ENCODE peak calls at places on chromosomes 13 and 19, in nine cellular contexts. One of them, this sample, is unnamed.
A peak's percentile ranks its signal among the peaks of the same experiment; 100 is the strongest.

GRCh38 chr19:17404015-17404414 is 1.4 kb downstream of the BST2 start:
- DNase-seq in IMR-90: no peak
- DNase-seq in sigmoid colon: no peak
- DNase-seq in body of pancreas: no peak
- DNase-seq in H54: peak; percentile 1
- DNase-seq in adrenal gland: peak; percentile 64
- DNase-seq in transverse colon: no peak
- DNase-seq in heart left ventricle: no peak
- DNase-seq in GM12892: no peak
- DNase-seq in this sample: no peak

GRCh38 chr13:30529085-30529815 is 63.5 kb upstream of the HMGB1 start:
- DNase-seq in IMR-90: peak; percentile 29
- DNase-seq in sigmoid colon: no peak
- DNase-seq in body of pancreas: no peak
- DNase-seq in H54: no peak
- DNase-seq in adrenal gland: no peak
- DNase-seq in transverse colon: no peak
- DNase-seq in heart left ventricle: no peak
- DNase-seq in GM12892: no peak
- DNase-seq in this sample: no peak

GRCh38 chr13:98519976-98520375 is 56.9 kb downstream of the STK24 start:
- DNase-seq in IMR-90: no peak
- DNase-seq in sigmoid colon: no peak
- DNase-seq in body of pancreas: no peak
- DNase-seq in H54: no peak
- DNase-seq in adrenal gland: no peak
- DNase-seq in transverse colon: no peak
- DNase-seq in heart left ventricle: no peak
- DNase-seq in GM12892: no peak
- DNase-seq in this sample: no peak

GRCh38 chr13:113349491-113349890 is 14.4 kb downstream of the GRTP1 start:
- DNase-seq in IMR-90: no peak
- DNase-seq in sigmoid colon: no peak
- DNase-seq in body of pancreas: no peak
- DNase-seq in H54: no peak
- DNase-seq in adrenal gland: no peak
- DNase-seq in transverse colon: no peak
- DNase-seq in heart left ventricle: no peak
- DNase-seq in GM12892: no peak
- DNase-seq in this sample: no peak

GRCh38 chr13:25717798-25718197 is 334.0 kb downstream of the SHISA2 start:
- DNase-seq in IMR-90: no peak
- DNase-seq in sigmoid colon: no peak
- DNase-seq in body of pancreas: no peak
- DNase-seq in H54: no peak
- DNase-seq in adrenal gland: no peak
- DNase-seq in transverse colon: no peak
- DNase-seq in heart left ventricle: no peak
- DNase-seq in GM12892: no peak
- DNase-seq in this sample: no peak

GRCh38 chr19:6947745-6948144 is 60.4 kb downstream of the ADGRE1 start:
- DNase-seq in IMR-90: no peak
- DNase-seq in sigmoid colon: no peak
- DNase-seq in body of pancreas: no peak
- DNase-seq in H54: peak; percentile 77
- DNase-seq in adrenal gland: no peak
- DNase-seq in transverse colon: no peak
- DNase-seq in heart left ventricle: peak; percentile 26
- DNase-seq in GM12892: peak; percentile 30
- DNase-seq in this sample: no peak

GRCh38 chr13:50238922-50239321 is 223.7 kb downstream of the KCNRG start:
- DNase-seq in IMR-90: no peak
- DNase-seq in sigmoid colon: no peak
- DNase-seq in body of pancreas: no peak
- DNase-seq in H54: no peak
- DNase-seq in adrenal gland: no peak
- DNase-seq in transverse colon: no peak
- DNase-seq in heart left ventricle: no peak
- DNase-seq in GM12892: no peak
- DNase-seq in this sample: no peak

GRCh38 chr13:40589285-40590109 is 76.9 kb downstream of the FOXO1 start:
- DNase-seq in IMR-90: no peak
- DNase-seq in sigmoid colon: peak; percentile 68
- DNase-seq in body of pancreas: peak; percentile 44
- DNase-seq in H54: no peak
- DNase-seq in adrenal gland: no peak
- DNase-seq in transverse colon: peak; percentile 48
- DNase-seq in heart left ventricle: peak; percentile 68
- DNase-seq in GM12892: peak; percentile 25
- DNase-seq in this sample: no peak

GRCh38 chr13:51091839-51092238 is 19.2 kb downstream of the C13orf42 start:
- DNase-seq in IMR-90: no peak
- DNase-seq in sigmoid colon: no peak
- DNase-seq in body of pancreas: no peak
- DNase-seq in H54: no peak
- DNase-seq in adrenal gland: no peak
- DNase-seq in transverse colon: no peak
- DNase-seq in heart left ventricle: no peak
- DNase-seq in GM12892: no peak
- DNase-seq in this sample: no peak

GRCh38 chr13:74907788-74908187 is 574.2 kb downstream of the TBC1D4 start:
- DNase-seq in IMR-90: no peak
- DNase-seq in sigmoid colon: no peak
- DNase-seq in body of pancreas: no peak
- DNase-seq in H54: no peak
- DNase-seq in adrenal gland: no peak
- DNase-seq in transverse colon: no peak
- DNase-seq in heart left ventricle: no peak
- DNase-seq in GM12892: no peak
- DNase-seq in this sample: no peak

GRCh38 chr13:22271963-22272362 is 601.1 kb downstream of the FGF9 start:
- DNase-seq in IMR-90: no peak
- DNase-seq in sigmoid colon: no peak
- DNase-seq in body of pancreas: no peak
- DNase-seq in H54: no peak
- DNase-seq in adrenal gland: no peak
- DNase-seq in transverse colon: no peak
- DNase-seq in heart left ventricle: no peak
- DNase-seq in GM12892: no peak
- DNase-seq in this sample: no peak

GRCh38 chr13:59409211-59409610 is 754.5 kb downstream of the DIAPH3 start:
- DNase-seq in IMR-90: peak; percentile 58
- DNase-seq in sigmoid colon: peak; percentile 85
- DNase-seq in body of pancreas: peak; percentile 89
- DNase-seq in H54: no peak
- DNase-seq in adrenal gland: peak; percentile 61
- DNase-seq in transverse colon: peak; percentile 13
- DNase-seq in heart left ventricle: peak; percentile 75
- DNase-seq in GM12892: no peak
- DNase-seq in this sample: no peak

GRCh38 chr19:50720921-50721291 is 1.3 kb upstream of the SHANK1 start:
- DNase-seq in IMR-90: peak; percentile 73
- DNase-seq in sigmoid colon: no peak
- DNase-seq in body of pancreas: no peak
- DNase-seq in H54: no peak
- DNase-seq in adrenal gland: no peak
- DNase-seq in transverse colon: no peak
- DNase-seq in heart left ventricle: no peak
- DNase-seq in GM12892: no peak
- DNase-seq in this sample: no peak

GRCh38 chr13:29897102-29897501 is 46.7 kb upstream of the UBL3 start:
- DNase-seq in IMR-90: no peak
- DNase-seq in sigmoid colon: no peak
- DNase-seq in body of pancreas: no peak
- DNase-seq in H54: no peak
- DNase-seq in adrenal gland: no peak
- DNase-seq in transverse colon: no peak
- DNase-seq in heart left ventricle: no peak
- DNase-seq in GM12892: no peak
- DNase-seq in this sample: no peak

GRCh38 chr19:28422046-28422445 is 790.9 kb downstream of the UQCRFS1 start:
- DNase-seq in IMR-90: no peak
- DNase-seq in sigmoid colon: no peak
- DNase-seq in body of pancreas: no peak
- DNase-seq in H54: no peak
- DNase-seq in adrenal gland: no peak
- DNase-seq in transverse colon: no peak
- DNase-seq in heart left ventricle: no peak
- DNase-seq in GM12892: no peak
- DNase-seq in this sample: no peak

GRCh38 chr13:36997716-36998427 is 1.3 kb downstream of the ALG5 start:
- DNase-seq in IMR-90: peak; percentile 23
- DNase-seq in sigmoid colon: no peak
- DNase-seq in body of pancreas: no peak
- DNase-seq in H54: no peak
- DNase-seq in adrenal gland: no peak
- DNase-seq in transverse colon: no peak
- DNase-seq in heart left ventricle: no peak
- DNase-seq in GM12892: no peak
- DNase-seq in this sample: no peak

GRCh38 chr19:44452367-44452766 is 4.1 kb upstream of the ZNF229 start:
- DNase-seq in IMR-90: no peak
- DNase-seq in sigmoid colon: no peak
- DNase-seq in body of pancreas: no peak
- DNase-seq in H54: no peak
- DNase-seq in adrenal gland: no peak
- DNase-seq in transverse colon: no peak
- DNase-seq in heart left ventricle: no peak
- DNase-seq in GM12892: no peak
- DNase-seq in this sample: no peak

GRCh38 chr19:44451687-44452086 is 3.4 kb upstream of the ZNF229 start:
- DNase-seq in IMR-90: no peak
- DNase-seq in sigmoid colon: no peak
- DNase-seq in body of pancreas: no peak
- DNase-seq in H54: no peak
- DNase-seq in adrenal gland: no peak
- DNase-seq in transverse colon: no peak
- DNase-seq in heart left ventricle: no peak
- DNase-seq in GM12892: no peak
- DNase-seq in this sample: no peak

GRCh38 chr19:44447864-44448674 is at the start of gene ZNF229:
- DNase-seq in IMR-90: peak; percentile 94
- DNase-seq in sigmoid colon: peak; percentile 92
- DNase-seq in body of pancreas: peak; percentile 93
- DNase-seq in H54: no peak
- DNase-seq in adrenal gland: peak; percentile 82
- DNase-seq in transverse colon: peak; percentile 72
- DNase-seq in heart left ventricle: peak; percentile 94
- DNase-seq in GM12892: no peak
- DNase-seq in this sample: peak; percentile 84
- TF ChIP-seq POLR2A in IMR-90: peak; percentile 57
- TF ChIP-seq POLR2A in sigmoid colon: no peak
- TF ChIP-seq POLR2A in body of pancreas: no peak
- TF ChIP-seq POLR2A in H54: no peak
- TF ChIP-seq POLR2A in adrenal gland: peak; percentile 26
- TF ChIP-seq POLR2A in transverse colon: no peak
- TF ChIP-seq POLR2A in heart left ventricle: no peak
- TF ChIP-seq POLR2A in GM12892: no peak
- TF ChIP-seq POLR2A in this sample: no peak

DNA sequence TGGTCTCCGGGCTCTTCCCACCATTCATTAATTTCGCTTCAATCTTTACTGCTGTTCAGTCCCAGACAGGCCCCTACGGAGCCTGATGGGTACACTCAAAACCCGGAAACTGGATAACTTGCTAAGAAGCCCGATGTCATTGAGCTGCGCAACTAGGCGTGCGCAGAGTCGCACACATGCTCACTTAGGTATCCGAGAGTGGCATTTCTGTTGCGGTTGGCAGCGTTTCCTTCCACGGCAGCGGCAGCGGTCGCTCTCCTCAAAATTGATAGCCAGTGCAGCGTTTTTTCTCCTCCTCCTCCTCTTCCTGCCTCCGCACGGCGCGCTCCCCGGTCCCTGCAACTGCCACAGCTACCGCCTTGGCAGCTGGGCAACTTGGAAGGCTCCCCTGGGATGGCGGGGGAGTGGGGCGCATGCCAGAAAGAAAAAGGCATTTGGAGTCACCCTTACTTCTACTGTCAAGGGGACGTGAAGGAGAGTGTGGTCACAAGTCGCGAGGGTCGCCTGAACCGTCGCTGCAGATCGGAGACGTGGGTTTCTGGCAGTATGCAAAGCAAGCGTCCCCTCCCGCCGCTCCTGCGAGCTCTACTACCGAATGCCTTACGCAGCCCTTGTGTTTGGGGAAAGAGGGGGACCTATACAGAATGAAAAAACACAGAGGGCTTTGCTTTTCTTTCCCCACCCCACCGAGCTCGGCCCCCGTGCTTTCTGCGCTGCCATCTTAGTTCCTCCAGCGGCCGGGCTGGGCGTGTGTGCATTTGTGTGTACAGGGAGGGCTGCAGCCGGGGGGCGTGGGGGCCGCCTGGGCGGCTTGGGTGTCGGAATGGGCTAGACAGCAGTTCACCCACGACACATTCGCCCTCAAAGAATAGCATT is 2.5 kb upstream of the MYCBP2 start:
- DNase-seq in IMR-90: peak; percentile 96
- DNase-seq in sigmoid colon: peak; percentile 88
- DNase-seq in body of pancreas: peak; percentile 93
- DNase-seq in H54: peak; percentile 80
- DNase-seq in adrenal gland: peak; percentile 85
- DNase-seq in transverse colon: peak; percentile 89
- DNase-seq in heart left ventricle: peak; percentile 85
- DNase-seq in GM12892: peak; percentile 61
- DNase-seq in this sample: peak; percentile 92
- TF ChIP-seq POLR2A in IMR-90: no peak
- TF ChIP-seq POLR2A in sigmoid colon: no peak
- TF ChIP-seq POLR2A in body of pancreas: peak; percentile 30
- TF ChIP-seq POLR2A in H54: peak; percentile 54
- TF ChIP-seq POLR2A in adrenal gland: peak; percentile 75
- TF ChIP-seq POLR2A in transverse colon: peak; percentile 61
- TF ChIP-seq POLR2A in heart left ventricle: no peak
- TF ChIP-seq POLR2A in GM12892: peak; percentile 86
- TF ChIP-seq POLR2A in this sample: peak; percentile 71

DNA sequence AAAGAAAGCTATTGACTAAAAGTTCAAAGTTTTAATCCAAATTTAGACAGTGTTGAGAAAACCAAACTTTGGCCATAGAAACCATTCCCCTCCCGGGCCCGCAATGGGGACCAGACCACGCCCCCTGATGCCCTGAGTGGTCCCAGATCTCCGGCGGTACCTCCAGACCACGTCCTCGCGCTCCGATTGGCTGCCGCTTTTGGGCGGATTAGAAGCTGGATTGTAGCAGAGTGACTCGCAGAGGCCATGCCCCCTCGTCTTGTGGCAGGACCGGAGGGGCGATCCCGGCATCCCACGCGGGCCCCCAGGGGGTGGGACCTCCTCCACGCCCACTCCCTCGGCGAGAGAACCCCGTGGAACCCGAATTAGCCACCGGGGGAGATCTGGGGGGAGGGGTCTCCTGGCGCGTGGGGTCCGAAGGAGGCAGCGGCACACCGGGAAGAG is 812 bp upstream of the HSD17B14 start:
- DNase-seq in IMR-90: peak; percentile 78
- DNase-seq in sigmoid colon: peak; percentile 96
- DNase-seq in body of pancreas: peak; percentile 70
- DNase-seq in H54: peak; percentile 86
- DNase-seq in adrenal gland: peak; percentile 87
- DNase-seq in transverse colon: peak; percentile 80
- DNase-seq in heart left ventricle: peak; percentile 86
- DNase-seq in GM12892: peak; percentile 91
- DNase-seq in this sample: peak; percentile 88
- TF ChIP-seq POLR2A in IMR-90: no peak
- TF ChIP-seq POLR2A in sigmoid colon: peak; percentile 43
- TF ChIP-seq POLR2A in body of pancreas: no peak
- TF ChIP-seq POLR2A in H54: no peak
- TF ChIP-seq POLR2A in adrenal gland: peak; percentile 65
- TF ChIP-seq POLR2A in transverse colon: no peak
- TF ChIP-seq POLR2A in heart left ventricle: no peak
- TF ChIP-seq POLR2A in GM12892: no peak
- TF ChIP-seq POLR2A in this sample: no peak

GRCh38 chr13:32586022-32586900 is at the start of gene PDS5B:
- DNase-seq in IMR-90: peak; percentile 92
- DNase-seq in sigmoid colon: peak; percentile 98
- DNase-seq in body of pancreas: peak; percentile 96
- DNase-seq in H54: peak; percentile 77
- DNase-seq in adrenal gland: peak; percentile 95
- DNase-seq in transverse colon: peak; percentile 95
- DNase-seq in heart left ventricle: peak; percentile 96
- DNase-seq in GM12892: peak; percentile 68
- DNase-seq in this sample: peak; percentile 97
- TF ChIP-seq POLR2A in IMR-90: no peak
- TF ChIP-seq POLR2A in sigmoid colon: peak; percentile 16
- TF ChIP-seq POLR2A in body of pancreas: peak; percentile 15
- TF ChIP-seq POLR2A in H54: peak; percentile 46
- TF ChIP-seq POLR2A in adrenal gland: peak; percentile 62
- TF ChIP-seq POLR2A in transverse colon: peak; percentile 66
- TF ChIP-seq POLR2A in heart left ventricle: no peak
- TF ChIP-seq POLR2A in GM12892: peak; percentile 32
- TF ChIP-seq POLR2A in this sample: peak; percentile 79